ENCODE peak calls at places on chromosomes 4 and X, in four cellular contexts. One of them, this sample, is unnamed. For H3K4me1, the result is how much of the 10 kb centered on the place peaks cover.

GRCh38 chrX:41027388-41027787 is 57.9 kb upstream of the USP9X start:
- DNase-seq in kidney: no peak
- DNase-seq in aorta: no peak
- DNase-seq in trophoblast cell: peak
- DNase-seq in this sample: no peak

GRCh38 chrX:130878350-130879341 is 24.4 kb downstream of the ENOX2 start:
- DNase-seq in aorta: no peak
- DNase-seq in kidney: peak
- DNase-seq in trophoblast cell: no peak
- DNase-seq in this sample: peak

GRCh38 chr4:187357045-187357643 is 633.5 kb upstream of the FAT1 start:
- DNase-seq in kidney: no peak
- DNase-seq in aorta: no peak
- DNase-seq in trophoblast cell: no peak
- DNase-seq in this sample: no peak

GRCh38 chr4:8906668-8906970 is 35.0 kb upstream of the HMX1 start:
- DNase-seq in trophoblast cell: no peak
- DNase-seq in kidney: peak
- DNase-seq in aorta: peak
- DNase-seq in this sample: no peak

GRCh38 chr4:55947254-55947882 is 1.4 kb upstream of the CEP135 start:
- DNase-seq in kidney: no peak
- DNase-seq in trophoblast cell: peak
- DNase-seq in aorta: no peak
- DNase-seq in this sample: no peak

GRCh38 chrX:46627700-46628405 is 54.3 kb downstream of the CHST7 start:
- DNase-seq in aorta: no peak
- DNase-seq in trophoblast cell: no peak
- DNase-seq in kidney: no peak
- DNase-seq in this sample: no peak

GRCh38 chrX:43564953-43565352 is 91.1 kb upstream of the MAOA start:
- DNase-seq in trophoblast cell: peak
- DNase-seq in kidney: no peak
- DNase-seq in aorta: no peak
- DNase-seq in this sample: no peak

GRCh38 chrX:123959281-123960063 is 2.0 kb upstream of the STAG2 start:
- DNase-seq in aorta: peak
- DNase-seq in trophoblast cell: peak
- DNase-seq in kidney: peak
- DNase-seq in this sample: peak

DNA sequence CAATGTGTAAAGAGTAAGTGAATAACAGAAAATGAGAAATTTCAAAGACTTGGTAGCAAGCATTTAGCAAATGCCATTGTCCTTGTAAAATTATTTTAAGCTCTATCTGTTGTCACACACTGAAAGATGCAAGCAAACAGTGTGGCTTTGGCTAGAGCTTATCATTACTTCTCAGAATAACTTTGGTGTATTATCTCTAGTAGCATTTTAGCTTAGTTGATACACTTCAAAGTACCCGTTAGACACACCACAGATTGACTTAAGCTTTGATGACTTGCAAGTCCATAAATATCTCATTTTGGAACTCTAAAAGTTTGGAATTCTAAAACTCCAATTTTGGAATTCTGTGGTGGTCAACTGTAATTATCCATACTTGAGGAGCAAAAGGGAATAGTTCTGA is 98.6 kb downstream of the PDLIM5 start:
- DNase-seq in kidney: no peak
- DNase-seq in trophoblast cell: no peak
- DNase-seq in aorta: no peak
- DNase-seq in this sample: no peak
- H3K4me1 ChIP-seq in kidney: under half
- H3K4me1 ChIP-seq in trophoblast cell: under half
- H3K4me1 ChIP-seq in aorta: under half
- H3K4me1 ChIP-seq in this sample: under half

DNA sequence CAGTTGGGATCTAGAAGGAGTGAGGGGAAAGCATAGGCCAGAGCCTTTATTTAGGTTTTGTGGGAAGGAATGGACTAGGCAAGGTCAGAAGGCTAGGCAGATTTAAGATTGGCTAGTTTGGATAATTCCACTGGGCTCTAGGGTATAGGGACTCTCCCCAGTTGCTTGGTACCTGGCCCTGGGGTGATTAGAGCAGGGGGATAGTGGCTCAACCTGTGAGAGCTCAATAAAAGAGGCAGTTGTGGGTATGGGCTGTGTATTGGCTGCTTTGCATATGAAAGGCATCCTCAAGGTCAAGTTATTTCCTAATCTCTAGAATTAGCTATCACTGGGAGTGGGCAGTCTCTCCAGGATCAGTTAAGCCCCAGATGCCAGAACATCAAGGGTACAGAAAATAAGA is 61.3 kb downstream of the ZNF81 start:
- DNase-seq in aorta: no peak
- DNase-seq in trophoblast cell: no peak
- DNase-seq in kidney: no peak
- DNase-seq in this sample: no peak
- H3K4me1 ChIP-seq in aorta: under half
- H3K4me1 ChIP-seq in trophoblast cell: under half
- H3K4me1 ChIP-seq in kidney: under half
- H3K4me1 ChIP-seq in this sample: under half

DNA sequence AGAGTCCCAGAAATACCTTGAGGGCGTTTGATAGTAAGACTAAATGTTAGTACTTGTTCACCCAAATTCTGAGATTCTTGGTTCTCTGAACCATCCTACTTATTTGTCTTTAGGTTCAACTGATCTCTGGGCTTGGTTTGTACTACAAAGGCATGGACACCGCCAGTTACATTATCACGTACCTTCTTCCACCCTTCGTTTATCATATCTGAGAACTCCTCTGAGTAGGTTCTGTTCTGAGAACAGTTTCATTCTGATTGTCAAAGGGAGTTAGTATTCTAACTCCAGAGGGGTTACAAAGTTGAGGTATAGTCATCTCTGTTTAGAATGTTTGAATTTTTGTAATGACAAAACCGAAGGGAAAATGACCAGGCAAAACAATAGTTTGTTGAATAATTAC is 19.3 kb downstream of the ZFX start:
- DNase-seq in aorta: no peak
- DNase-seq in kidney: no peak
- DNase-seq in trophoblast cell: no peak
- DNase-seq in this sample: no peak
- H3K4me1 ChIP-seq in aorta: under half
- H3K4me1 ChIP-seq in kidney: under half
- H3K4me1 ChIP-seq in trophoblast cell: under half
- H3K4me1 ChIP-seq in this sample: under half

DNA sequence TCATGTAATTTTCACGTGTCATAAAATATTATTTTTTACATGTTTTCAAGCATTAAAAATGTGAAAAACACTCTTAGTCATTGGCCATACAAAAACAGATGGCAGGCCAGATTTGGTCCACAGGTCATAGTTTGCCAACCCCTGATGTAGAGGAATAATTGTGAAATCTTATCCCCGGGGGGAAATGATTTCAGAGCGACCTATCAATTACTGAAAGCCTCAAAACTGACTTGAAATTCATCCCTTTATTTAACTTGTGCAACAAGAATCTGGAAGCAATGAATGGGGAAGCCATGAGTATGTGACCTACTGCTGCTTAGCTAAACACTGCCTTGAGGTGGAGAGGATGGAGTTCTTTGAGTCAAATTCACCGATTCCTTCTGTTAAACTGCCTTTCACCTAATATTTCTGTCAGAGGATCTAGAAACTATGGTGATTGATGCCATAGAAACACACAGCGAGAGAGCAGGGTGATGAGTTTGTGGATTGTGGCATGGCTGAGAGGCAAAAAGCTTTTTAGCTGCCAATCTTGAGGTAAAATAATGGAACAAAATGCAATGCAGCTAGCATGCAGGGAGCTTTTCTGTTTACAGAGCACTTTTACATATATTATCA is 30.3 kb upstream of the BRS3 start:
- DNase-seq in trophoblast cell: no peak
- DNase-seq in aorta: no peak
- DNase-seq in kidney: no peak
- DNase-seq in this sample: no peak
- H3K4me1 ChIP-seq in trophoblast cell: under half
- H3K4me1 ChIP-seq in aorta: under half
- H3K4me1 ChIP-seq in kidney: under half
- H3K4me1 ChIP-seq in this sample: under half

GRCh38 chrX:118770133-118770760 is 42.8 kb downstream of the IL13RA1 start:
- DNase-seq in trophoblast cell: no peak
- DNase-seq in kidney: peak
- DNase-seq in aorta: no peak
- DNase-seq in this sample: no peak

GRCh38 chrX:118773782-118774181 is 46.4 kb downstream of the IL13RA1 start:
- DNase-seq in kidney: no peak
- DNase-seq in trophoblast cell: peak
- DNase-seq in aorta: no peak
- DNase-seq in this sample: no peak

DNA sequence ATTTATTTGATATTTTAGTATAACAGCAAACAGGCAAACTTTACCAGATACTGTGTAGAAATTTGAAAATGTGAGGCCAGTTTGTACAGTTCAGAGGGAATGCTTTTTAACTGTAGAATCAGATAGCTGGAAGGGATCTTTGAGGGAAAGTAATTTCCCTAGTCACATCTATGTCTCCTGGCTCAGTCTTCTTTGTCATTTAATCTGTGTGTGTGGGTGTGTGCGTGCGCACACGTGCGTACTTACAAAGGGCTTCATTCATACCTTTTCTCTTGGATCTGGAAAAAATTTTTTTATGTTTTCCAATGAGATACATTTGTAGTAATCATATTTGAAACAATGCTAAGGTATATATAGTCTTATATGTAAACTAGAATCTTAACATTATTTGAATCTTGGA is 44.6 kb downstream of the IL13RA1 start:
- DNase-seq in trophoblast cell: no peak
- DNase-seq in aorta: no peak
- DNase-seq in kidney: no peak
- DNase-seq in this sample: no peak
- H3K4me1 ChIP-seq in trophoblast cell: under half
- H3K4me1 ChIP-seq in aorta: under half
- H3K4me1 ChIP-seq in kidney: under half
- H3K4me1 ChIP-seq in this sample: under half

GRCh38 chr4:24655971-24656370 is 71.6 kb upstream of the DHX15 start:
- DNase-seq in trophoblast cell: peak
- DNase-seq in kidney: no peak
- DNase-seq in aorta: no peak
- DNase-seq in this sample: no peak
- H3K4me1 ChIP-seq in trophoblast cell: under half
- H3K4me1 ChIP-seq in kidney: under half
- H3K4me1 ChIP-seq in aorta: under half
- H3K4me1 ChIP-seq in this sample: under half

GRCh38 chr4:84956014-84956413 is 10.5 kb downstream of the WDFY3 start:
- DNase-seq in aorta: no peak
- DNase-seq in kidney: no peak
- DNase-seq in trophoblast cell: peak
- DNase-seq in this sample: no peak

GRCh38 chr4:84952776-84953175 is 13.7 kb downstream of the WDFY3 start:
- DNase-seq in trophoblast cell: no peak
- DNase-seq in aorta: no peak
- DNase-seq in kidney: no peak
- DNase-seq in this sample: no peak

GRCh38 chr4:84952004-84952403 is 14.5 kb downstream of the WDFY3 start:
- DNase-seq in kidney: no peak
- DNase-seq in trophoblast cell: no peak
- DNase-seq in aorta: no peak
- DNase-seq in this sample: no peak

GRCh38 chr4:84957509-84958420 is 8.7 kb downstream of the WDFY3 start:
- DNase-seq in trophoblast cell: no peak
- DNase-seq in kidney: no peak
- DNase-seq in aorta: no peak
- DNase-seq in this sample: no peak

GRCh38 chr4:84955168-84955567 is 11.3 kb downstream of the WDFY3 start:
- DNase-seq in aorta: no peak
- DNase-seq in kidney: no peak
- DNase-seq in trophoblast cell: no peak
- DNase-seq in this sample: no peak
- H3K4me1 ChIP-seq in aorta: under half
- H3K4me1 ChIP-seq in kidney: under half
- H3K4me1 ChIP-seq in trophoblast cell: under half
- H3K4me1 ChIP-seq in this sample: under half

GRCh38 chr4:99759988-99760387 is 56.6 kb upstream of the DAPP1 start:
- DNase-seq in kidney: no peak
- DNase-seq in trophoblast cell: no peak
- DNase-seq in aorta: no peak
- DNase-seq in this sample: no peak

GRCh38 chr4:99762728-99763127 is 53.9 kb upstream of the DAPP1 start:
- DNase-seq in trophoblast cell: no peak
- DNase-seq in aorta: no peak
- DNase-seq in kidney: no peak
- DNase-seq in this sample: no peak

GRCh38 chr4:99755223-99755944 is 61.2 kb upstream of the DAPP1 start:
- DNase-seq in trophoblast cell: no peak
- DNase-seq in aorta: no peak
- DNase-seq in kidney: no peak
- DNase-seq in this sample: no peak

GRCh38 chr4:99763635-99764101 is 53.0 kb upstream of the DAPP1 start:
- DNase-seq in trophoblast cell: peak
- DNase-seq in aorta: no peak
- DNase-seq in kidney: no peak
- DNase-seq in this sample: no peak

DNA sequence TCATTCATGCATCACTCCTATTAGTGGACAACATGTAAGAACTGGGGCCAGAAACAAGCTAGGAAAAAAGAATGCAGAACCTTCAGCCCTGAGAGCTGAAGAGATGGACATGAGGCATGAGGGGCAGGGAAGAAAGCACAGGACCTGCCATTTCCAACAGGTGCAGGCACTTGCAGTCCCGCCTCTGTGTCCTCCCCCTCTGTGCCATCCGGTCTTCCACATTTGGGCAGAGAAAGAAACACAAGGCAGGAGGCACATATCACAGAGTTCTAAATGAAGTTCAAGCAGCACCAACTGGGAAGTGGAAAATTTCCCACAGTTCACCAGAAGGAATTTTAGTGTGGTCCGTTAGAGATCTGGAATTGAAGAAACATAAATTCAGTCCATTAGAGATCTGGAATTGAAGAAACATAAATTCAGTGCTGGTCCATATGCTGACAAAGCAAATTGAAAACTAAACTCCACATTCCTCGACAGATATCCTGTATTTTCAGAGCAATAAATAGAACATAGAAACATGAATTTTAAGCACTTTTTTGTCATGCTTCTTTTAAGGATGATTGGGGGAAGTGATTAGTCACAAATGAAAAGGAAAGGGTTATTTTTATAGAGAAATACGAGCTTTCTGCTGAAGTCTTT is 57.2 kb upstream of the DAPP1 start:
- DNase-seq in kidney: no peak
- DNase-seq in trophoblast cell: no peak
- DNase-seq in aorta: no peak
- DNase-seq in this sample: no peak
- H3K4me1 ChIP-seq in kidney: under half
- H3K4me1 ChIP-seq in trophoblast cell: under half
- H3K4me1 ChIP-seq in aorta: under half
- H3K4me1 ChIP-seq in this sample: under half

This sample was measured in lower lobe of right lung.